ENCODE peak calls at places on chromosome 14, in six cellular contexts. S is ovary, F is stomach, R is suprapubic skin, X is A549, L is NB4. O is an unnamed sample.

GRCh38 chr14:102683399-102684275 is 91.2 kb downstream of the RCOR1 start:
- DNase-seq in S (no peak), X (no peak), R (no peak), F (peak), L (no peak), O (peak)

GRCh38 chr14:97328743-97329142 is 531.6 kb downstream of the VRK1 start:
- DNase-seq in S (no peak), X (no peak), F (no peak), R (no peak), L (no peak), O (no peak)

GRCh38 chr14:31059152-31059924 is 33.2 kb upstream of the STRN3 start:
- DNase-seq in L (peak), X (peak), F (peak), R (no peak), S (peak), O (peak)

GRCh38 chr14:65738339-65738738 is 325.8 kb downstream of the FUT8 start:
- DNase-seq in R (no peak), S (no peak), X (no peak), L (no peak), F (no peak), O (no peak)

GRCh38 chr14:26594148-26594547 is 3.7 kb downstream of the NOVA1 start:
- DNase-seq in R (no peak), X (no peak), S (no peak), L (no peak), F (no peak), O (no peak)

GRCh38 chr14:87430810-87431209 is 562.2 kb downstream of the GALC start:
- DNase-seq in R (no peak), S (no peak), L (no peak), F (no peak), X (peak), O (no peak)

GRCh38 chr14:21042918-21043317 is 756 bp downstream of the RNASE7 start:
- DNase-seq in R (no peak), F (no peak), L (no peak), X (no peak), S (no peak), O (no peak)

GRCh38 chr14:59331217-59331616 is 134.0 kb downstream of the GPR135 start:
- DNase-seq in X (no peak), F (no peak), R (no peak), L (no peak), S (no peak), O (no peak)

GRCh38 chr14:35669782-35670181 is 135.8 kb downstream of the INSM2 start:
- DNase-seq in L (no peak), S (no peak), X (peak), R (no peak), F (no peak), O (no peak)

GRCh38 chr14:76195003-76195402 is 43.3 kb downstream of the GPATCH2L start:
- DNase-seq in L (no peak), S (no peak), R (no peak), F (no peak), X (no peak), O (no peak)

GRCh38 chr14:103349982-103350381 is 15.9 kb downstream of the EIF5 start:
- DNase-seq in X (no peak), F (no peak), S (no peak), R (no peak), L (no peak), O (no peak)

GRCh38 chr14:45057881-45058364 is 26.0 kb upstream of the PRPF39 start:
- DNase-seq in L (no peak), R (no peak), X (no peak), S (no peak), F (no peak), O (no peak)

GRCh38 chr14:102356280-102356679 is 6.4 kb downstream of the CINP start:
- DNase-seq in L (no peak), S (no peak), F (no peak), R (no peak), X (no peak), O (no peak)

GRCh38 chr14:97578982-97579381 is 781.8 kb downstream of the VRK1 start:
- DNase-seq in S (no peak), X (no peak), F (no peak), R (no peak), L (no peak), O (no peak)

GRCh38 chr14:55782166-55782565 is 202.2 kb downstream of the KTN1 start:
- DNase-seq in X (no peak), R (no peak), S (no peak), L (no peak), F (no peak), O (no peak)

GRCh38 chr14:87045241-87045640 is 947.7 kb downstream of the GALC start:
- DNase-seq in X (no peak), F (no peak), S (no peak), L (no peak), R (no peak), O (no peak)

GRCh38 chr14:55074662-55075061 is 23.2 kb downstream of the MAPK1IP1L start:
- DNase-seq in F (no peak), X (no peak), S (no peak), R (no peak), L (no peak), O (no peak)

GRCh38 chr14:55373784-55374725 is 37.6 kb downstream of the ATG14 start:
- DNase-seq in X (no peak), F (no peak), L (peak), S (no peak), R (no peak), O (no peak)

GRCh38 chr14:26088260-26088659 is 509.6 kb downstream of the NOVA1 start:
- DNase-seq in L (no peak), R (no peak), F (no peak), X (no peak), S (no peak), O (no peak)

GRCh38 chr14:101064718-101065117 is 161.2 kb upstream of the RTL1 start:
- DNase-seq in S (no peak), X (no peak), L (no peak), R (peak), F (no peak), O (no peak)

GRCh38 chr14:93035917-93036651 is 79.6 kb downstream of the ITPK1 start:
- DNase-seq in F (no peak), L (peak), X (peak), S (peak), R (no peak), O (peak)

GRCh38 chr14:36863271-36863670 is 201.6 kb downstream of the PAX9 start:
- DNase-seq in R (no peak), L (no peak), S (no peak), X (no peak), F (no peak), O (no peak)

GRCh38 chr14:53183611-53184010 is 30.5 kb upstream of the DDHD1 start:
- DNase-seq in F (no peak), L (no peak), S (no peak), X (no peak), R (no peak), O (no peak)

GRCh38 chr14:31559939-31560338 is 1.3 kb upstream of the NUBPL start:
- DNase-seq in X (no peak), S (no peak), F (no peak), R (no peak), L (no peak), O (no peak)

GRCh38 chr14:88791629-88792571 is 853 bp downstream of the EML5 start:
- DNase-seq in S (peak), L (peak), F (peak), X (peak), R (peak), O (no peak)

GRCh38 chr14:68564236-68564825 is 228.5 kb downstream of the ZFP36L1 start:
- DNase-seq in S (no peak), F (no peak), R (peak), L (no peak), X (no peak), O (no peak)

GRCh38 chr14:61330511-61330910 is 9.1 kb downstream of the PRKCH start:
- DNase-seq in L (no peak), X (no peak), F (no peak), S (no peak), R (no peak), O (no peak)

GRCh38 chr14:55129086-55129427 is at the start of gene LGALS3:
- DNase-seq in L (peak), R (peak), F (peak), S (peak), X (peak), O (peak)

GRCh38 chr14:69877492-69877891 is 1.7 kb upstream of the SMOC1 start:
- DNase-seq in L (peak), S (no peak), X (peak), R (no peak), F (no peak), O (peak)

GRCh38 chr14:94936411-94936892 is 166.5 kb upstream of the GSC start:
- DNase-seq in F (peak), X (no peak), S (peak), R (peak), L (no peak), O (no peak)

GRCh38 chr14:50082784-50083466 is 33.4 kb downstream of the VCPKMT start:
- DNase-seq in L (peak), F (peak), R (no peak), S (no peak), X (no peak), O (no peak)

GRCh38 chr14:101927859-101928258 is 36.5 kb upstream of the DYNC1H1 start:
- DNase-seq in X (no peak), R (peak), S (peak), F (peak), L (peak), O (peak)

DNA sequence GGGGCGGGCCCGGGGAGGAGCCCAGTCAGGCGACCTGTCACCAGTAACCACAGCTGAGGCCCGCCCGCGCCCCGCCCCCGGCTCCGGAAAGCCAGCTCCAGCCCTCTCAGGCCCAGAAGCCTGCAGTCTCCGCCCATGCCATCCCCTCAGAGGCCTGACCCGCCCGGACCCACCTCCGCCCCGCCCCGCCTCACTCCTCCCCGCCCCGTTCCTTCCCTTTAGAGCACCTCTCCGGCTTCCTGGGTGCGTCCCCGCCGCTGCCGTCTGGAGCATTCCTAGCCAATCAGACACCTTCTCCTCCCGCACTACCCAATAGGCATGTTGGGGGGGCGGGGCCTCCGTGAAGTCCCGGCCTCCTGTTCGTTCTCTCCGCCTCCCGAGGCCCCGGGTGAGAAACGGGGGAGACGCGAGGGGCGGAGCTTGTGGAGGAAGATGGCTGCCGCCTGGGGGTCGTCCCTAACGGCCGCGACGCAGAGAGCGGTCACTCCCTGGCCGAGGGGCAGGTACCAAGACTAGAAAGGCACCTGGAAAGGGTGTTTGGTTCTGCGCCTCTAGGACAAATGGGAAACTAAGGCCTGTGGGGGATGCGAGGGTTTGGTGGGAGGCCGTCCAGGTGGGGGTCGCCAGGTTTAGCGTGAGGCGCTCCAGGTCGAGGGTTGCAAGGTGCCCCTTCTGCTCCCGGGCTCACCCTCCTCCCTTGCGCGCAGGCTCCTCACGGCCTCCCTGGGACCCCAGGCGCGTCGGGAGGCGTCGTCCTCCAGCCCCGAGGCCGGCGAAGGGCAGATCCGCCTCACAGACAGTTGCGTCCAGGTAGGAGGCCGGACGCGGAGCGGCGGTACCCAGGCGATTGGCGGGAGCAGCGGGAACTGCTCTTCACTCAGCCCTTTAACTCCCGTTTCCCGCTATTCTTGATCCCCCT is at the start of gene ISCA2:
- DNase-seq in F (peak), L (peak), S (peak), R (peak), X (peak), O (peak)
- TF ChIP-seq POLR2A in F (no peak), L (peak), S (peak), R (no peak), X (peak), O (peak)

DNA sequence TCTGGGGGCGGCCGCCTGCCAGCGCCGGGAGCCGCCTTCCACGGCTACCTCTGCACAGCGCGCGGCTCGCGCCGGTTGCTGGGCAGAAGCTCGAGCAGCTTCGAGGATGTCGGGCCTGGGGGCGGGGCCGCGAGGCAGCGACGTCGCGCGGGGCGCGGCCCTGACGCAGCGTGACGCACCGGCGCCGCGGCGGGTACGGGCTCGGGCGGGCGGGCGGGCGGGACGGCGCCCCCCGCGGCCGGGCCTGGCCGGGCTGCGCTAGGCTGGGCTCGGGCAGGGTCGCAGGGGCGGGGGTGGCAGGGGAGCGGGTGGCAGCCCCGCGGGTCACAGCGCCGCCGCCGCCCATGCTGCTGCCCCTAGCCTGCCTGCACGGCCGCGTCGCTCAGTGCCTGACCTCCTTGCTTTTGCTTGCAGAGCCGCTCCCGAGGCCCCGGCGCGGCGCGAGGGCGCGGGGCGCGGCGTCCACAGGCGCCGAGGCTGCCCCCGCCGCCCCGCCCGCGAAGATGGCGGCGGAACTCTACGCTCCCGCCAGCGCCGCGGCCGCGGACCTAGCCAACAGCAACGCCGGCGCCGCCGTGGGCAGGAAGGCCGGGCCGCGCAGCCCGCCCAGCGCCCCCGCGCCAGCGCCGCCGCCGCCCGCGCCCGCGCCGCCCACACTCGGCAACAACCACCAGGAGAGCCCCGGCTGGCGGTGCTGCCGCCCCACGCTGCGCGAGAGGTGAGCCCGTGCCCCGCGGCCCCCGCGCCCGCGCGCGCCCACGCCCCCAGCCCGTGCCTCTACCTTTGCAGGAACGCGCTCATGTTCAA is at the start of gene BTBD6:
- DNase-seq in L (peak), R (peak), S (peak), F (peak), X (peak), O (no peak)
- TF ChIP-seq POLR2A in L (peak), R (no peak), S (peak), F (no peak), X (peak), O (no peak)

DNA sequence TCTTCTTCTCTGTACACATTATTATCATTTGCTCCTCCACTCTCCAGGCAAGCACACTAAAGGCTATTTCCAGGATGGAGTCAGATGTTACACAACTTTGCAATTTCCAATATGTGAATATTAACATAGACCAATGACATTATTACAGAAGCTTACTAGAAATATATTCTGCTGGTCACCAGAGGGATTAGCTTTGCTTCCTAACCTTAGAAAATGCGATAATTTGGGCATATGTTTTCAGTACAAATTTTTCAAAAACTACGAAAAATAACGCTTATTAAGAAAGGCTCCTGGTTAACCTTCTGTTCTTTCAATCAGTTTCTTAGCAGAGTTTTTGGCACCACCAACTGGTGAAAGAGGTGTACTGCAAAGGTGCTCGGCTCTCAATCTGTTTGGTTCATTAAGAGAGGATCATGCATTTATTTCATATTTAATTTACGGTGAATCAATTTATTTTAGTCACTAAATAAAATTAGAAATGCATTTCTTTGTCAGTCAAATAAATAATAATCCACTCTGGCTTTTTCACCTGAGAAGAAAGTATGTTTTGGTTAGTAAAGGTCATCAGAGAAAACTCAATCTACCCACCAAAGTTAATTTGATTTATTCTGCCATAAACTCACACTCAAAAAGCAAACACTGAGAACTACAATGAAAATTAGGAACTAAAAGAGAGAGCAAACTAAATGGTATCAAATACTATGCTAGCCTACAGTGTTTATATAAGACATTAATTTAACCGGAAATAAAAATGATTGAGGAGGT is 39.2 kb downstream of the EFCAB11 start:
- DNase-seq in F (peak), R (no peak), X (peak), S (peak), L (peak), O (peak)
- TF ChIP-seq POLR2A in F (no peak), R (no peak), X (no peak), S (no peak), L (no peak), O (no peak)

DNA sequence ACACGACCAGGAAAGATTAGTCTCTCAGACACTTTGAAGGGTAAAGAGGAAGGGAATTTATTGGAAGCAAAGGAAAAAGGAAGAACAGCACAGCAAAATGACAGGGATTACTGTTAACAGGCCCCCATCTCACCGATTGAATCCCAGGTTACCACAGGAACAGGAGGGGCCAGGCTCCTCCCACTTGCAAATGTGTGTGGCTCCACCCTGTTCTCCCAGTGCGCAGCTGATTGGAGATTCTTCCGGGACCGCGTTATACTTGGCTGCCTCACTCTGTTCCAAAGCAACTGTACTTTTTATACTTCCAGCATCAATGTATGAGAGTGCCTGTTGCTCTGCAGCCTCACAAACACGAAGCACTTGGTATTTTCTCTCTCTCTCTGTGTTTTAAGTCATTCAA is 273.6 kb upstream of the MDGA2 start:
- DNase-seq in S (no peak), R (no peak), F (no peak), L (no peak), X (no peak), O (no peak)
- TF ChIP-seq POLR2A in S (no peak), R (no peak), F (no peak), L (no peak), X (no peak), O (no peak)

O was measured in K562.